ENCODE peak calls at places on chromosome 1, in six cellular contexts. One of them, this sample, is unnamed.

GRCh38 chr1:60427194-60427593 is 353.6 kb upstream of the C1orf87 start:
- DNase-seq in sigmoid colon: no peak
- DNase-seq in A549: no peak
- DNase-seq in uterus: no peak
- DNase-seq in ovary: no peak
- DNase-seq in endothelial cell of umbilical vein: no peak
- DNase-seq in this sample: no peak

GRCh38 chr1:221494670-221495069 is 247.2 kb downstream of the DUSP10 start:
- DNase-seq in sigmoid colon: no peak
- DNase-seq in A549: no peak
- DNase-seq in uterus: no peak
- DNase-seq in ovary: no peak
- DNase-seq in endothelial cell of umbilical vein: no peak
- DNase-seq in this sample: no peak

GRCh38 chr1:160837558-160838205 is 25.0 kb downstream of the CD244 start:
- DNase-seq in sigmoid colon: no peak
- DNase-seq in A549: no peak
- DNase-seq in uterus: no peak
- DNase-seq in ovary: peak
- DNase-seq in endothelial cell of umbilical vein: no peak
- DNase-seq in this sample: no peak

GRCh38 chr1:7646981-7647901 is 123.9 kb upstream of the VAMP3 start:
- DNase-seq in sigmoid colon: peak
- DNase-seq in A549: peak
- DNase-seq in uterus: peak
- DNase-seq in ovary: peak
- DNase-seq in endothelial cell of umbilical vein: peak
- DNase-seq in this sample: peak

GRCh38 chr1:176894450-176894849 is 270.1 kb downstream of the ASTN1 start:
- DNase-seq in sigmoid colon: no peak
- DNase-seq in A549: no peak
- DNase-seq in uterus: no peak
- DNase-seq in ovary: no peak
- DNase-seq in endothelial cell of umbilical vein: no peak
- DNase-seq in this sample: no peak

GRCh38 chr1:11044086-11044848 is 2.8 kb downstream of the MASP2 start:
- DNase-seq in sigmoid colon: peak
- DNase-seq in A549: no peak
- DNase-seq in uterus: peak
- DNase-seq in ovary: no peak
- DNase-seq in endothelial cell of umbilical vein: no peak
- DNase-seq in this sample: no peak

GRCh38 chr1:10530756-10531155 is 56.0 kb downstream of the PEX14 start:
- DNase-seq in sigmoid colon: no peak
- DNase-seq in A549: no peak
- DNase-seq in uterus: no peak
- DNase-seq in ovary: no peak
- DNase-seq in endothelial cell of umbilical vein: no peak
- DNase-seq in this sample: no peak

GRCh38 chr1:154777151-154777550 is 92.9 kb downstream of the KCNN3 start:
- DNase-seq in sigmoid colon: no peak
- DNase-seq in A549: no peak
- DNase-seq in uterus: no peak
- DNase-seq in ovary: no peak
- DNase-seq in endothelial cell of umbilical vein: no peak
- DNase-seq in this sample: no peak

GRCh38 chr1:9842781-9843575 is 19.2 kb upstream of the CLSTN1 start:
- DNase-seq in sigmoid colon: no peak
- DNase-seq in A549: no peak
- DNase-seq in uterus: no peak
- DNase-seq in ovary: no peak
- DNase-seq in endothelial cell of umbilical vein: no peak
- DNase-seq in this sample: no peak

GRCh38 chr1:110390692-110391232 is at the start of gene SLC16A4:
- DNase-seq in sigmoid colon: no peak
- DNase-seq in A549: peak
- DNase-seq in uterus: no peak
- DNase-seq in ovary: peak
- DNase-seq in endothelial cell of umbilical vein: peak
- DNase-seq in this sample: peak

GRCh38 chr1:50278961-50279360 is 144.3 kb downstream of the DMRTA2 start:
- DNase-seq in sigmoid colon: no peak
- DNase-seq in A549: no peak
- DNase-seq in uterus: no peak
- DNase-seq in ovary: no peak
- DNase-seq in endothelial cell of umbilical vein: no peak
- DNase-seq in this sample: no peak

GRCh38 chr1:56434659-56435202 is 144.6 kb downstream of the PLPP3 start:
- DNase-seq in sigmoid colon: no peak
- DNase-seq in A549: no peak
- DNase-seq in uterus: no peak
- DNase-seq in ovary: no peak
- DNase-seq in endothelial cell of umbilical vein: no peak
- DNase-seq in this sample: no peak

GRCh38 chr1:156492591-156493080 is 7.9 kb downstream of the MEF2D start:
- DNase-seq in sigmoid colon: no peak
- DNase-seq in A549: no peak
- DNase-seq in uterus: no peak
- DNase-seq in ovary: no peak
- DNase-seq in endothelial cell of umbilical vein: no peak
- DNase-seq in this sample: no peak

GRCh38 chr1:3501856-3502665 is 47.6 kb downstream of the ARHGEF16 start:
- DNase-seq in sigmoid colon: peak
- DNase-seq in A549: peak
- DNase-seq in uterus: no peak
- DNase-seq in ovary: peak
- DNase-seq in endothelial cell of umbilical vein: peak
- DNase-seq in this sample: peak

GRCh38 chr1:41541592-41541952 is 57.1 kb upstream of the EDN2 start:
- DNase-seq in sigmoid colon: no peak
- DNase-seq in A549: no peak
- DNase-seq in uterus: no peak
- DNase-seq in ovary: no peak
- DNase-seq in endothelial cell of umbilical vein: no peak
- DNase-seq in this sample: no peak

GRCh38 chr1:109479311-109479710 is 4.4 kb upstream of the ATXN7L2 start:
- DNase-seq in sigmoid colon: peak
- DNase-seq in A549: no peak
- DNase-seq in uterus: no peak
- DNase-seq in ovary: no peak
- DNase-seq in endothelial cell of umbilical vein: no peak
- DNase-seq in this sample: no peak

GRCh38 chr1:110190282-110190929 is 19.7 kb upstream of the KCNC4 start:
- DNase-seq in sigmoid colon: no peak
- DNase-seq in A549: no peak
- DNase-seq in uterus: no peak
- DNase-seq in ovary: no peak
- DNase-seq in endothelial cell of umbilical vein: no peak
- DNase-seq in this sample: no peak

GRCh38 chr1:234573711-234574299 is 36.2 kb downstream of the IRF2BP2 start:
- DNase-seq in sigmoid colon: no peak
- DNase-seq in A549: no peak
- DNase-seq in uterus: no peak
- DNase-seq in ovary: no peak
- DNase-seq in endothelial cell of umbilical vein: no peak
- DNase-seq in this sample: no peak

GRCh38 chr1:160768295-160768657 is 27.7 kb upstream of the LY9 start:
- DNase-seq in sigmoid colon: no peak
- DNase-seq in A549: no peak
- DNase-seq in uterus: no peak
- DNase-seq in ovary: no peak
- DNase-seq in endothelial cell of umbilical vein: no peak
- DNase-seq in this sample: no peak

GRCh38 chr1:186974774-186975181 is 146.0 kb downstream of the PLA2G4A start:
- DNase-seq in sigmoid colon: no peak
- DNase-seq in A549: peak
- DNase-seq in uterus: no peak
- DNase-seq in ovary: no peak
- DNase-seq in endothelial cell of umbilical vein: peak
- DNase-seq in this sample: no peak

GRCh38 chr1:94300731-94301130 is 63.3 kb upstream of the ARHGAP29 start:
- DNase-seq in sigmoid colon: no peak
- DNase-seq in A549: no peak
- DNase-seq in uterus: no peak
- DNase-seq in ovary: no peak
- DNase-seq in endothelial cell of umbilical vein: no peak
- DNase-seq in this sample: no peak

GRCh38 chr1:197778326-197778922 is 3.1 kb upstream of the DENND1B start:
- DNase-seq in sigmoid colon: no peak
- DNase-seq in A549: no peak
- DNase-seq in uterus: no peak
- DNase-seq in ovary: no peak
- DNase-seq in endothelial cell of umbilical vein: no peak
- DNase-seq in this sample: no peak

GRCh38 chr1:81706650-81707435 is 93.9 kb upstream of the ADGRL2 start:
- DNase-seq in sigmoid colon: no peak
- DNase-seq in A549: no peak
- DNase-seq in uterus: no peak
- DNase-seq in ovary: no peak
- DNase-seq in endothelial cell of umbilical vein: peak
- DNase-seq in this sample: no peak

GRCh38 chr1:167798951-167799350 is 77.2 kb downstream of the MPZL1 start:
- DNase-seq in sigmoid colon: no peak
- DNase-seq in A549: no peak
- DNase-seq in uterus: no peak
- DNase-seq in ovary: no peak
- DNase-seq in endothelial cell of umbilical vein: no peak
- DNase-seq in this sample: no peak

GRCh38 chr1:167799747-167800146 is 78.0 kb downstream of the MPZL1 start:
- DNase-seq in sigmoid colon: no peak
- DNase-seq in A549: no peak
- DNase-seq in uterus: no peak
- DNase-seq in ovary: no peak
- DNase-seq in endothelial cell of umbilical vein: no peak
- DNase-seq in this sample: no peak

GRCh38 chr1:167797005-167797404 is 75.2 kb downstream of the MPZL1 start:
- DNase-seq in sigmoid colon: peak
- DNase-seq in A549: no peak
- DNase-seq in uterus: peak
- DNase-seq in ovary: peak
- DNase-seq in endothelial cell of umbilical vein: peak
- DNase-seq in this sample: no peak

GRCh38 chr1:167794043-167794442 is 72.3 kb downstream of the MPZL1 start:
- DNase-seq in sigmoid colon: no peak
- DNase-seq in A549: no peak
- DNase-seq in uterus: no peak
- DNase-seq in ovary: no peak
- DNase-seq in endothelial cell of umbilical vein: no peak
- DNase-seq in this sample: no peak

GRCh38 chr1:167795810-167796740 is 74.3 kb downstream of the MPZL1 start:
- DNase-seq in sigmoid colon: peak
- DNase-seq in A549: no peak
- DNase-seq in uterus: no peak
- DNase-seq in ovary: no peak
- DNase-seq in endothelial cell of umbilical vein: peak
- DNase-seq in this sample: no peak
- TF ChIP-seq POLR2A in sigmoid colon: no peak
- TF ChIP-seq POLR2A in A549: no peak
- TF ChIP-seq POLR2A in uterus: no peak
- TF ChIP-seq POLR2A in ovary: no peak
- TF ChIP-seq POLR2A in endothelial cell of umbilical vein: no peak
- TF ChIP-seq POLR2A in this sample: no peak

GRCh38 chr1:183942933-183943693 is 94.4 kb downstream of the COLGALT2 start:
- DNase-seq in sigmoid colon: peak
- DNase-seq in A549: no peak
- DNase-seq in uterus: no peak
- DNase-seq in ovary: no peak
- DNase-seq in endothelial cell of umbilical vein: no peak
- DNase-seq in this sample: no peak

GRCh38 chr1:183946309-183946591 is 91.3 kb downstream of the COLGALT2 start:
- DNase-seq in sigmoid colon: no peak
- DNase-seq in A549: no peak
- DNase-seq in uterus: no peak
- DNase-seq in ovary: no peak
- DNase-seq in endothelial cell of umbilical vein: no peak
- DNase-seq in this sample: no peak

DNA sequence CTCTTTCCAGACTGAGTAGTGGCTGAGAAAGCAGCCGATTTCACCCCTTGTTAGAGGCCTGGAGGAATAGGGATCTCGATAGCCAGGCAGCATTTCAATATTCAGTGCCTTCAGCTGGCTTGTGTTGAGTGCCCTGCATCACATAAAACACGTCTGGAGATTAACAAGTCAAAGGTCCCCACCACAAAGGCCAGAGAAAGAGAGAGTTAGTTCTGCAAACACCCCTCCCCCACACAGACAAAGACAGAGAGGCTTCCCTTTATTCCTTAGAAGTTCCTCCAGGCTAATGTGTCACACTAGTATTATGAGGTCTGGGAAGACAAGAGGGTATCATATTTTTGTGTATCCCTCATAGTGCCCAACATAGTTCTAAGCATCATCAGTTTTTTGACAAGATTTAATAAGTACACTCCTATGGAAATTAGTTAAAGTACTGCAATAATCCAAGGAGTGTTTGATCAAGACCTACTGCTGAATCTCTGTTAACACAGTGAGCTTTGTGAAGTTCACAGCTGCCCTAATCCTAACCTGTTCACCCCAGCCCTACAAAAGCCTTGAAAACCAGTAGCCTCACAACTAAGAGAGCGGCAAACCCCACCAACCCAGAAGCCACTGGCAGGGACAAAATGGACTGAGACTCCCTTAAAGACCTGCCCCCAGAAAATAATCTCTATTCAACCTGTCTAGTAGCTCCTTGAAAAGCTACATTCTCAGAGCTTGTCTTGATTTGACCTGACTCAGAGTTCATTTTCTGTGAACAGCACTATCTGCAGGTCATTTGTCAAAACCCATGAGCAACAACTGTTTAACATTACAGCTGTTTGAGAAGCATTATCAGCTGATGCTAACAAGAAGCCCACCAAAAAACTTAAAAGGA is 91.9 kb downstream of the COLGALT2 start:
- DNase-seq in sigmoid colon: no peak
- DNase-seq in A549: no peak
- DNase-seq in uterus: no peak
- DNase-seq in ovary: no peak
- DNase-seq in endothelial cell of umbilical vein: no peak
- DNase-seq in this sample: no peak
- H3K4me3 ChIP-seq in sigmoid colon: no peak
- H3K4me3 ChIP-seq in A549: no peak
- H3K4me3 ChIP-seq in uterus: no peak
- H3K4me3 ChIP-seq in ovary: no peak
- H3K4me3 ChIP-seq in endothelial cell of umbilical vein: no peak
- H3K4me3 ChIP-seq in this sample: no peak

DNA sequence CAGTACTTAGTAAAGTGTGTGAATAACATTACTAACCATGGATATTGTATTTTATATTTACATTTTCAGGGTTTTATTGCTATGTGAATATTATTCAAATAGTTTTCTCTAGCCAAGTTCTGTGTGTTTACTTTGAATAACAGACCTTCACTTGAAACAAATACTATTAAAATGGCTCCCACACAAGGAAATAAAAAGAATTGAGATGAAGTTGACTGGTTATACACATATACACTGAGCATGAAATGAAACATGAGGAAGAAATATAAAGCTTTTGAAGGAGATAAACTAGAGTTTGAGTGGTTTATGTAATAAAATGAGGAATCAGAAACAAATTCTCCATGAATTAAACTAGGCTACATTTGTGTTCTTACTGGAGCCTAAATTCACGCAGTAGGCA is 479.3 kb upstream of the PKN2 start:
- DNase-seq in sigmoid colon: no peak
- DNase-seq in A549: no peak
- DNase-seq in uterus: no peak
- DNase-seq in ovary: no peak
- DNase-seq in endothelial cell of umbilical vein: no peak
- DNase-seq in this sample: no peak
- TF ChIP-seq POLR2A in sigmoid colon: no peak
- TF ChIP-seq POLR2A in A549: no peak
- TF ChIP-seq POLR2A in uterus: no peak
- TF ChIP-seq POLR2A in ovary: no peak
- TF ChIP-seq POLR2A in endothelial cell of umbilical vein: no peak
- TF ChIP-seq POLR2A in this sample: no peak

GRCh38 chr1:4755301-4756183 is 101.1 kb downstream of the AJAP1 start:
- DNase-seq in sigmoid colon: no peak
- DNase-seq in A549: no peak
- DNase-seq in uterus: no peak
- DNase-seq in ovary: no peak
- DNase-seq in endothelial cell of umbilical vein: no peak
- DNase-seq in this sample: no peak
- H3K4me3 ChIP-seq in sigmoid colon: no peak
- H3K4me3 ChIP-seq in A549: no peak
- H3K4me3 ChIP-seq in uterus: no peak
- H3K4me3 ChIP-seq in ovary: no peak
- H3K4me3 ChIP-seq in endothelial cell of umbilical vein: no peak
- H3K4me3 ChIP-seq in this sample: no peak

This sample was measured in breast epithelium.